ENCODE peak calls at places on chromosome 11, in six cellular contexts. V is mucosa of gallbladder; C is activated T-cell treated with anti-CD3 and anti-CD28 coated beads, Interleukin-2, amount 50 U/mL, for 72 hours; J is epithelial cell of prostate; Y is stimulated activated CD8-positive, alpha-beta memory T cell treated with anti-CD3 and anti-CD28 coated beads, Interleukin-7, amount 100 ng/mL, for 4 hours; A is NCI-H774. I is an unnamed sample.

GRCh38 chr11:94328587-94329080 is 24.3 kb downstream of the IZUMO1R start:
- DNase-seq in V (no peak), C (no peak), J (no peak), Y (no peak), A (no peak), I (no peak)

GRCh38 chr11:6614446-6614845 is 2.4 kb upstream of the TAF10 start:
- DNase-seq in V (no peak), C (no peak), J (no peak), Y (no peak), A (no peak), I (no peak)

GRCh38 chr11:1260023-1260501 is 37.2 kb downstream of the MUC5B start:
- DNase-seq in V (peak), C (peak), J (no peak), Y (no peak), A (peak), I (no peak)

GRCh38 chr11:9906043-9906791 is 242.3 kb downstream of the SWAP70 start:
- DNase-seq in V (no peak), C (no peak), J (peak), Y (no peak), A (no peak), I (peak)

GRCh38 chr11:95144313-95145235 is 54.9 kb downstream of the ENDOD1 start:
- DNase-seq in V (no peak), C (no peak), J (no peak), Y (no peak), A (no peak), I (no peak)

GRCh38 chr11:75147191-75147874 is 3.6 kb upstream of the SLCO2B1 start:
- DNase-seq in V (no peak), C (no peak), J (no peak), Y (no peak), A (no peak), I (no peak)

GRCh38 chr11:96095884-96096301 is 172.0 kb upstream of the MTMR2 start:
- DNase-seq in V (peak), C (no peak), J (peak), Y (no peak), A (no peak), I (no peak)

GRCh38 chr11:28384418-28384817 is 276.2 kb downstream of the METTL15 start:
- DNase-seq in V (no peak), C (no peak), J (peak), Y (no peak), A (no peak), I (peak)

GRCh38 chr11:26842883-26843282 is 121.0 kb upstream of the SLC5A12 start:
- DNase-seq in V (no peak), C (no peak), J (no peak), Y (no peak), A (no peak), I (no peak)

GRCh38 chr11:66310324-66310723 is 6.5 kb downstream of the CD248 start:
- DNase-seq in V (no peak), C (no peak), J (no peak), Y (no peak), A (no peak), I (no peak)

GRCh38 chr11:121318848-121319834 is 26.6 kb downstream of the SC5D start:
- DNase-seq in V (peak), C (peak), J (peak), Y (no peak), A (peak), I (no peak)

GRCh38 chr11:5317301-5317700 is 6.8 kb downstream of the OR51B2 start:
- DNase-seq in V (no peak), C (no peak), J (no peak), Y (no peak), A (no peak), I (no peak)

GRCh38 chr11:133508448-133508847 is 23.9 kb downstream of the OPCML start:
- DNase-seq in V (peak), C (no peak), J (no peak), Y (no peak), A (no peak), I (no peak)

GRCh38 chr11:128476729-128477128 is 110.6 kb downstream of the ETS1 start:
- DNase-seq in V (peak), C (peak), J (no peak), Y (peak), A (no peak), I (no peak)

GRCh38 chr11:74725701-74726100 is 5.5 kb downstream of the CHRDL2 start:
- DNase-seq in V (no peak), C (no peak), J (no peak), Y (no peak), A (no peak), I (no peak)

GRCh38 chr11:103625624-103625965 is 410.8 kb upstream of the DDI1 start:
- DNase-seq in V (no peak), C (no peak), J (no peak), Y (no peak), A (no peak), I (no peak)

GRCh38 chr11:65559535-65559934 is 1.4 kb upstream of the LTBP3 start:
- DNase-seq in V (no peak), C (peak), J (no peak), Y (no peak), A (no peak), I (no peak)

GRCh38 chr11:76810151-76810853 is 27.1 kb downstream of the TSKU start:
- DNase-seq in V (peak), C (peak), J (no peak), Y (no peak), A (no peak), I (no peak)

GRCh38 chr11:119318240-119319135 is 1.6 kb upstream of the MCAM start:
- DNase-seq in V (no peak), C (peak), J (peak), Y (no peak), A (no peak), I (no peak)

GRCh38 chr11:95451682-95452081 is 220.7 kb upstream of the SESN3 start:
- DNase-seq in V (no peak), C (no peak), J (peak), Y (no peak), A (no peak), I (peak)